ENCODE peak calls at places on chromosomes 1 and 21, in five cellular contexts. R is erythroblast, V is adrenal gland, H is A549, X is Peyer's patch. U is an unnamed sample.

GRCh38 chr21:20882462-20883415 is 115.5 kb upstream of the NCAM2 start:
- DNase-seq in R (peak), H (no peak), X (no peak), V (peak), U (no peak)

GRCh38 chr1:234925440-234926251 is 203.0 kb downstream of the TOMM20 start:
- DNase-seq in V (peak), X (no peak), H (peak), R (no peak), U (peak)

GRCh38 chr1:53603431-53603830 is 135.5 kb downstream of the GLIS1 start:
- DNase-seq in X (no peak), R (no peak), V (no peak), H (no peak), U (no peak)

GRCh38 chr1:17539526-17540254 is at the start of gene ARHGEF10L:
- DNase-seq in R (no peak), X (no peak), H (no peak), V (no peak), U (no peak)

GRCh38 chr1:177948336-177948972 is 21.4 kb downstream of the SEC16B start:
- DNase-seq in V (peak), X (no peak), H (peak), R (peak), U (peak)

GRCh38 chr1:8629241-8630091 is 188.0 kb downstream of the RERE start:
- DNase-seq in V (no peak), H (no peak), X (peak), R (no peak), U (no peak)

GRCh38 chr1:30727796-30728195 is 4.4 kb upstream of the MATN1 start:
- DNase-seq in R (no peak), V (no peak), X (no peak), H (no peak), U (peak)

GRCh38 chr21:35475768-35476167 is 426.7 kb upstream of the RUNX1 start:
- DNase-seq in V (no peak), H (no peak), R (peak), X (no peak), U (no peak)

DNA sequence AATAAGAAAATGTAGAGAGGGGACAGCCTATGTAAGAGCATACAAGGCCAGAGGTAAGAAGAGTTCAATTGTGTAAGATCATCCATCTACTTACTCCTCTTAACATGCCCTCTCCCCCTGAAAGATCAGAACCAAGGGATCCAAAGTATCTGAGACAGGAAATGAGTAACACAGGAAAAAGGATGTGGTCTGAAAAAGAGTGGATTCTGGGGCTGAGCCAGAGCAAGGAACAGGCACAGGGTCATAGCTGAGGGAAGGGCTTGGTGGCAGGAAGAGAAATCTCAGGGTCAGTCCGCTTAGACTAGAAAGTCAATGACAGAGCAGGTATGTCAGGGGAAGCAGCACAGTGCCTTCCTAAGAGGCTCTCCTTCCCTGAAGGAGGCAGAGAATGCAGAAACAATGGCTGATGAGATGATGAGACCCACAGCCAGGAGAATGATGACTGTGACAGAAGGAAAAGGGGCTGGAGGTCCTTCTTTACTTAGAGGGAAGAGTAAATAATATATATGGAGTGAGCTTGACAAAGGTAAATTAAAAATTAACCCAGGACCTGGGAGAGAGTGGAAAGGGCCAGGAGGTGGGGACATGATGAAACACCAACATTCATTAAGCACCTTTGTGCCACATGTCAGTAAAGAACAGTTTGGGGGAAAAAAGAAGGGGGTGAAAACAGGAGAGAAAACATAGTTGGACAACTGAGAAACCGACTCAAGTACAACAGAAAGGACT is 26.2 kb upstream of the A3GALT2 start:
- DNase-seq in V (peak), H (peak), X (no peak), R (no peak), U (peak)
- TF ChIP-seq POLR2A in V (peak), H (no peak), X (peak), R (no peak), U (peak)

GRCh38 chr1:37403166-37403565 is 71.2 kb upstream of the ZC3H12A start:
- DNase-seq in R (no peak), V (no peak), X (no peak), H (no peak), U (no peak)
- TF ChIP-seq POLR2A in R (no peak), V (no peak), X (no peak), H (no peak), U (no peak)

GRCh38 chr1:26337625-26338024 is 16.3 kb downstream of the CRYBG2 start:
- DNase-seq in R (no peak), X (no peak), V (no peak), H (no peak), U (no peak)

GRCh38 chr1:26337206-26337535 is 16.8 kb downstream of the CRYBG2 start:
- DNase-seq in H (no peak), R (no peak), X (no peak), V (no peak), U (no peak)

GRCh38 chr1:26336477-26337205 is 17.3 kb downstream of the CRYBG2 start:
- DNase-seq in V (peak), R (no peak), H (peak), X (peak), U (peak)

GRCh38 chr1:26338670-26339069 is 15.3 kb downstream of the CRYBG2 start:
- DNase-seq in X (no peak), R (no peak), H (no peak), V (no peak), U (no peak)

DNA sequence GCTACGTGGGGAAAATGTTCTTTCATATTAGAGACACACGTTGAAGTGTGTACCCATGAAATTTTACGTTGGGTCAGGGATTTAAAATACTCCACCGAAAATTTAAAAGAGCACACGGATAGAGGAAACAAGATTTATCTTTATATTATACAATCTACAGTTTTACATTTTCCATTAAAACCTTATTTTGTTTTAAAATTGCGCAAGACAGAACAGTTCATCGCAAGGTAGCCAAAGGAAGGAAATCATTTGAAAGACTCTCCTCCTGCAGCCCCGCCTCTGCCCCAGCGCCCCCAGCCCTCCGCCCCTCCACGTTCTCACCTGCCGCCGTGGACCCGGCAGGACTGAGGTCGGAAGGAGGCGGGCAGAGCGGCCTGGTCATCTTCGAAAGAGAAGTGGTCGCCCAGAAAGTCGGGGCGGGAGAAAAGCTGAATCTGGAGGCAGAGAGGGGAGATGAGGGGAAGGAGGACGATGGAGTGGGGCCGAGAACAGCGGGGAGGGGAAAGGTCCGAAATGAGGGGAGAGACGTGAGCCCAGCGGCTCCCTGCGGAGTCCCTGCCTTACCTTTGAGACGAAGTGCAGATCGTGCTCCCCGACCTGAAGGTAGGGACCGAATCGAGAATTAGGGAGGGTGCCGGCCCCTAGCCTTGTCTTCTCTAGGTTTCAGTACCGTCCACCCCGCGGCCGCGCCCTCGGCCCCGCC is 18.0 kb downstream of the CRYBG2 start:
- DNase-seq in R (no peak), V (no peak), H (no peak), X (no peak), U (no peak)
- TF ChIP-seq POLR2A in R (no peak), V (no peak), H (no peak), X (no peak), U (no peak)

GRCh38 chr1:36320291-36320758 is 3.1 kb downstream of the EVA1B start:
- DNase-seq in H (no peak), X (no peak), V (no peak), R (no peak), U (no peak)

GRCh38 chr1:36320767-36321118 is 2.7 kb downstream of the EVA1B start:
- DNase-seq in R (no peak), X (no peak), V (no peak), H (no peak), U (no peak)

GRCh38 chr1:36322786-36323635 is 434 bp downstream of the EVA1B start:
- DNase-seq in R (no peak), V (peak), H (no peak), X (no peak), U (no peak)

GRCh38 chr1:36322085-36322785 is 1.2 kb downstream of the EVA1B start:
- DNase-seq in H (no peak), X (no peak), R (no peak), V (peak), U (no peak)

DNA sequence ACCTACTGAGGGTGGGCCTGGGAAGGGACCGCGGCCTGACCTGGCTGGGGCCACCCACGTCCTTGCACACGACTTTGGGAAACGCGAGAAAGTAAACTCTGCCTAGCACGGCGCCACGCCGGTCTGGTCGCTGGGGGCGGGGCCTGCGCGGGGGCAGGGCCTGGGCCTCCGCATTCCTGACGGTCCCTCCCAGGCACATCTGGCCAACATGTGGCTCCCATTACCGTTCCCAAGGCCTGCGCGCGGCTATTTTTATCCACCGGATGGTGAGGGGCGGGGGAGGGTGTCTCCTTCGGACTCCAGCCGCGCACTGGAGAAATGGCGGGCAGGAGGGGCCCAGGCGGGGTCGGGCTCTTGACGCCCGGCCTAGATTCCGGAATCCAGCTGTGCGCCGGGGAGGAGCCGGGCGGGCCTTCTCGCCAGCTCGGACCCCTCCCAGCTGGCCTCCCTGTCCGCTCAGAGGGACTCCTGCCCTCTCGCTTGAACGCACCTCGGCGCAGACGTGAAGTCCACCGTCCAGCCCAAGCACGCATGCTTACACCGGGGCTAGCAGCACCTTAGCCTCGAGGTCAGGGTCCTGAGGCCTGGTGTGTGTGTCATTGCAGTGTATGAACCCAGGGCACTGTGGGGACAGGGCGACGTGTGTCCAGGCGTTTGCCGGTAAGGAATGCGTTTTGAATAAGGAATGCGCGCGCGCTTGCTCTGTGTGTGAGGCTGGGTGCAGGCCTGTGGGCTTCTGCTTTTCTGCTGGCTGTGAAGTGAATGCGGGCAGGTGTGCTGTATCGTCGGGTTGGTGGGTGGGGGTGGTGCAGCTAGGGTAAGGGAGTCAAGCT is 2.1 kb downstream of the EVA1B start:
- DNase-seq in H (no peak), R (peak), V (peak), X (no peak), U (no peak)
- TF ChIP-seq POLR2A in H (no peak), R (no peak), V (no peak), X (no peak), U (no peak)

GRCh38 chr21:44810829-44811228 is 7.0 kb downstream of the SUMO3 start:
- DNase-seq in X (no peak), H (no peak), R (no peak), V (no peak), U (no peak)
- TF ChIP-seq POLR2A in X (no peak), H (no peak), R (no peak), V (no peak), U (no peak)

DNA sequence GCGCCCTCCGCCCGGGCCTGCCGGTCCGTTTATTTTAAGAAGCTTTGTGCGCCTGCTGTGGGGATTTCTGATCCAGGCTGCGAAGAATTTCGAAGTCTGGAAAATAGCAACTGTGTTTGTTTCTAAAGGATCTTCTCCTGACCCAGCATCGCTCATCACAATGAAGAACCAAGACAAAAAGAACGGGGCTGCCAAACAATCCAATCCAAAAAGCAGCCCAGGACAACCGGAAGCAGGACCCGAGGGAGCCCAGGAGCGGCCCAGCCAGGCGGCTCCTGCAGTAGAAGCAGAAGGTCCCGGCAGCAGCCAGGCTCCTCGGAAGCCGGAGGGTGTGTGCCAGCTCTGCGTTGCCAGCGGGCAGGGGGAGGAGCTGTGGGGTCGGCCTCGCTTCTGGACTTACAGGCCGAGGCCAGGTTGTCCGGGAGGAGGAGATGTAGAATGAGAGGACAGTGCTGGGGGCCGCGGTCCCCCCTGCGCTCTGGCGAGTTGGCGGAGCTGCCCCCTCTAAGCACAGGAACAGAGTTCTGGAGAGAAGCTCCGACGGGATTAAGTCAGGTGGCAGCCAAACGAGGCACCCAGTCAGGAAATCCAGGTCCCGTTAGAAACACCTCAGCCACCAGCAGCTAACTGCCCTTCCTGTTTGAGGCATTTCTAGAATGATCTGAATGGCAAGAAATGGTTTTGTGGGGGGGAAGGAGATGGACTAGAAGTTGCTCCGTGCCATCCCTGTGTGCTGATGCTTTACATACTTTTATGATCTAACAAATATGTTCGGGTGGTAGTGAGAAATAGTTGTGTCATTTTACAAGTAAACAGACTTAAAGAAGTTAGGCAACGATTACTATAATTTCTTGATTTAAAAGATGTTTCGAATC is 948 bp downstream of the TXLNA start:
- DNase-seq in V (peak), R (peak), H (peak), X (peak), U (peak)
- TF ChIP-seq POLR2A in V (peak), R (no peak), H (no peak), X (no peak), U (no peak)

U was measured in H54.